ENCODE peak calls at places on chromosomes 2 and 18, in six cellular contexts. Z, O, I, B, Q and K are unnamed samples.
A peak's percentile ranks its signal among the peaks of the same experiment; 100 is the strongest.

GRCh38 chr2:226795281-226796011 is 4.2 kb downstream of the IRS1 start:
- DNase-seq in O (peak; percentile 29), Z (no peak), I (no peak), Q (peak; percentile 48), B (peak; percentile 83), K (peak; percentile 56)

GRCh38 chr2:24871852-24872323 is 48.1 kb downstream of the ADCY3 start:
- DNase-seq in B (peak; percentile 61), Q (no peak), Z (no peak), I (peak; percentile 60), O (no peak), K (no peak)

GRCh38 chr2:175935289-175936181 is 66.5 kb downstream of the LNPK start:
- DNase-seq in B (no peak), Q (no peak), Z (no peak), I (no peak), O (no peak), K (no peak)

GRCh38 chr2:197073701-197074433 is 147.4 kb upstream of the PGAP1 start:
- DNase-seq in Q (no peak), Z (no peak), O (peak; percentile 44), I (no peak), B (peak; percentile 45), K (no peak)

GRCh38 chr2:157657858-157658257 is 29.2 kb upstream of the ACVR1C start:
- DNase-seq in O (no peak), I (no peak), Q (no peak), B (no peak), Z (no peak), K (no peak)

GRCh38 chr2:232508246-232508645 is 11.9 kb upstream of the PRSS56 start:
- DNase-seq in Q (no peak), Z (no peak), B (no peak), O (no peak), I (no peak), K (no peak)

GRCh38 chr2:41847744-41848441 is 199.9 kb upstream of the PKDCC start:
- DNase-seq in Q (peak; percentile 26), I (peak; percentile 91), B (peak; percentile 74), Z (no peak), O (no peak), K (no peak)

GRCh38 chr2:70069049-70069448 is 18.2 kb upstream of the PCBP1 start:
- DNase-seq in B (no peak), Z (peak; percentile 69), I (peak; percentile 40), Q (no peak), O (no peak), K (no peak)

GRCh38 chr2:105329197-105329554 is 359 bp downstream of the TGFBRAP1 start:
- DNase-seq in I (peak; percentile 32), Q (no peak), B (no peak), O (peak; percentile 26), Z (no peak), K (no peak)

GRCh38 chr2:149441255-149441654 is 110.9 kb downstream of the LYPD6 start:
- DNase-seq in Q (no peak), O (no peak), I (no peak), B (no peak), Z (no peak), K (no peak)

GRCh38 chr2:1140389-1141003 is 189.8 kb downstream of the SNTG2 start:
- DNase-seq in Q (no peak), I (peak; percentile 26), B (peak; percentile 33), Z (peak; percentile 39), O (no peak), K (no peak)

GRCh38 chr2:241154915-241155314 is 4.6 kb downstream of the PPP1R7 start:
- DNase-seq in B (no peak), Q (peak; percentile 68), O (no peak), I (no peak), Z (no peak), K (no peak)

GRCh38 chr2:191038241-191038725 is 24.3 kb upstream of the STAT1 start:
- DNase-seq in I (peak; percentile 35), Q (peak; percentile 83), O (no peak), Z (no peak), B (no peak), K (peak; percentile 87)

DNA sequence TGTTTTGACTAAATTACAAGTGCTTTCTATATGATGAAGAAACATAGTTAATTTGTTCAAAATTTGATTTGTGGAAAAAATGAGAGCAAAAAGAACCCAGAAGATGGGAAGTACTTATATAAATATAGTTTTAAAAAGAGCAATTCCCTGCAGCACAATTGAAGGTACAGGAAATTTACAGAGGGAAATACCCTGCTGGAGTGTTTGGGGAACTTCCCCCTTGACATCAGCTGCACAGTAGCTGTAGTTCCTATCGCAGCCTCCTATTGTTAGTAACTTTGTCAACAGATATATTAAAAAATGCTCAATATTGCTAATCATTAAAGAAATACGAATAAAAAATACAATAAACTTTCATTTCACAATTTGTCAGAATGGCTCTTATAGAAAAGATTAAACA is 1118.8 kb upstream of the ZEB2 start:
- DNase-seq in Z (peak; percentile 9), B (no peak), O (no peak), I (no peak), Q (no peak), K (no peak)
- TF ChIP-seq CTCF in Z (no peak), B (no peak), O (no peak), I (no peak), Q (no peak), K (peak; percentile 15)

GRCh38 chr18:64042728-64043358 is 73.0 kb downstream of the SERPINB8 start:
- DNase-seq in O (no peak), B (no peak), Q (no peak), Z (no peak), I (no peak), K (no peak)

GRCh38 chr18:64032312-64032711 is 62.4 kb downstream of the SERPINB8 start:
- DNase-seq in O (no peak), Z (no peak), B (no peak), Q (no peak), I (no peak), K (no peak)

GRCh38 chr18:64037812-64038414 is 68.0 kb downstream of the SERPINB8 start:
- DNase-seq in O (no peak), I (peak; percentile 46), Q (no peak), Z (peak; percentile 38), B (no peak), K (peak; percentile 19)
- TF ChIP-seq CTCF in O (peak; percentile 32), I (peak; percentile 52), Q (peak; percentile 49), Z (peak; percentile 40), B (peak; percentile 52), K (peak; percentile 81)

GRCh38 chr2:222797308-222797707 is 63.5 kb upstream of the ACSL3 start:
- DNase-seq in O (no peak), Q (no peak), I (peak; percentile 53), Z (peak; percentile 31), B (no peak), K (peak; percentile 48)
- TF ChIP-seq CTCF in O (peak; percentile 47), Q (peak; percentile 35), I (peak; percentile 46), Z (peak; percentile 41), B (peak; percentile 30), K (peak; percentile 69)

GRCh38 chr2:3426615-3427014 is 47.1 kb downstream of the TRAPPC12 start:
- DNase-seq in Z (no peak), O (no peak), I (no peak), Q (no peak), B (no peak), K (no peak)

GRCh38 chr2:3421541-3421940 is 42.0 kb downstream of the TRAPPC12 start:
- DNase-seq in Q (no peak), I (no peak), O (no peak), Z (no peak), B (no peak), K (no peak)

GRCh38 chr2:3423492-3424170 is 44.1 kb downstream of the TRAPPC12 start:
- DNase-seq in Q (no peak), I (peak; percentile 64), Z (peak; percentile 69), B (peak; percentile 74), O (peak; percentile 68), K (peak; percentile 30)

GRCh38 chr2:3422161-3422767 is 42.8 kb downstream of the TRAPPC12 start:
- DNase-seq in Q (no peak), B (no peak), Z (peak; percentile 63), I (no peak), O (no peak), K (no peak)

DNA sequence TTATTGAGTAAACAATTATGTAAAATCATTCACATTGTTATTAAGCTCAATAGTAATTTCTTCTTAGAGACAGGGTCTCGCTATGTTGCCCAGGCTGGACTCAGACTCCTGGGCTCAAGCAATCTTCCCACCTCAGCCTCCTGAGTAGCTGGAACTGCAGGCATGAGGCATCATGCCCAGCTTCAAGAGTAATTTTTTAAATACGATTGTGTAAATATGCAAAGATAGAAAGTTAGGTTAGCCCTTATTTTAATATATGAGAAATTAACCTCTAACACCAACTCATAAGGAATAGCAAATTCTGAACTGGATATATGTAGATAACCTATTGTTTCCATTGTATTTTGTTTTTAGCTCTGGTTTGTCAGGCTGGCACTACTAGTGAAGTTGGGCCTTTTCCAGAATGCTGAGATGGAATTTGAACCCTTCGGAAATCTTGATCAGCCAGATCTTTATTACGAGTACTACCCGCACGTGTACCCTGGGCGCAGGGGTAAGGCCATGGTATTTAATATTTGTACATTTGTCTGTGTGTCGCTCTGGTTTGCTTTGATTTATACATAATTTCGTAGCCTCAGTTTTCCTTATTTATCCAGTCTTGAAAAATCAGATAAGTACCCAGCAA is 44.8 kb downstream of the TRAPPC12 start:
- DNase-seq in Q (no peak), Z (no peak), B (no peak), I (no peak), O (no peak), K (no peak)
- TF ChIP-seq CTCF in Q (no peak), Z (no peak), B (no peak), I (no peak), O (no peak), K (peak; percentile 61)

DNA sequence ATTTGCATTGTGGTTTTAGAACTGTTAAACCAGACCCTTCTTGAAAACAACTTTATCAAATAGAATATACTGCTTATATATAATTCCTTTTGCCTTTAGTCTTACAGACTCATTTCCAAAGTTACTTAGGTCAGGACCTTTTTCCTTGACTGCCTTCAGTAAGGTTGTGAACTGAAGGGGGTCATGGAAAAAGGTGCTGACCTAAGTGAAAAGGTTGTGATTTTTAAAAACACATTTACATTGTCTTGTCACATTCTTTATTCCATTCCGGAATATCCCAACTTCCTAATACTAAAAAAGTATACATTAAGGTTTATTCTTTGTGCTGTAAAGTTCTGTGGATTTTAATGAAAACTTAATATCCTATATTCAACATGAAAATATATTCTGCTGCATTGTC is 581.4 kb downstream of the SOCS6 start:
- DNase-seq in B (no peak), I (no peak), O (no peak), Q (no peak), Z (no peak), K (no peak)
- TF ChIP-seq CTCF in B (no peak), I (no peak), O (no peak), Q (no peak), Z (no peak), K (no peak)

GRCh38 chr2:187138240-187138639 is 289.3 kb upstream of the ZSWIM2 start:
- DNase-seq in I (peak; percentile 43), O (peak; percentile 36), Z (peak; percentile 5), Q (peak; percentile 10), B (no peak), K (peak; percentile 26)
- TF ChIP-seq CTCF in I (peak; percentile 28), O (peak; percentile 44), Z (peak; percentile 65), Q (peak; percentile 78), B (no peak), K (peak; percentile 77)

GRCh38 chr2:168350380-168350779 is 103.0 kb upstream of the STK39 start:
- DNase-seq in Q (no peak), I (no peak), O (no peak), B (no peak), Z (no peak), K (no peak)
- TF ChIP-seq CTCF in Q (no peak), I (no peak), O (no peak), B (no peak), Z (no peak), K (no peak)